ENCODE peak calls at places on chromosomes 6 and 20, in five cellular contexts. One of them, this sample, is unnamed.
A peak's percentile ranks its signal among the peaks of the same experiment; 100 is the strongest.

GRCh38 chr6:37101991-37102298 is 68.0 kb upstream of the PIM1 start:
- DNase-seq in pancreas: no peak
- DNase-seq in prostate gland: no peak
- DNase-seq in heart left ventricle: no peak
- DNase-seq in tibial artery: no peak
- DNase-seq in this sample: no peak

GRCh38 chr20:50980071-50980681 is 21.6 kb downstream of the MOCS3 start:
- DNase-seq in pancreas: no peak
- DNase-seq in prostate gland: no peak
- DNase-seq in heart left ventricle: no peak
- DNase-seq in tibial artery: no peak
- DNase-seq in this sample: peak; percentile 97

GRCh38 chr6:136077834-136078576 is 172.1 kb downstream of the MTFR2 start:
- DNase-seq in pancreas: no peak
- DNase-seq in prostate gland: no peak
- DNase-seq in heart left ventricle: no peak
- DNase-seq in tibial artery: no peak
- DNase-seq in this sample: peak; percentile 95

GRCh38 chr6:42166444-42167141 is 6.6 kb upstream of the GUCA1A start:
- DNase-seq in pancreas: no peak
- DNase-seq in prostate gland: peak; percentile 71
- DNase-seq in heart left ventricle: peak; percentile 58
- DNase-seq in tibial artery: peak; percentile 72
- DNase-seq in this sample: peak; percentile 81

GRCh38 chr6:157364705-157365104 is 16.3 kb upstream of the ZDHHC14 start:
- DNase-seq in pancreas: no peak
- DNase-seq in prostate gland: no peak
- DNase-seq in heart left ventricle: no peak
- DNase-seq in tibial artery: no peak
- DNase-seq in this sample: peak; percentile 13

GRCh38 chr20:4082406-4083102 is 67.2 kb upstream of the RNF24 start:
- DNase-seq in pancreas: no peak
- DNase-seq in prostate gland: no peak
- DNase-seq in heart left ventricle: peak; percentile 49
- DNase-seq in tibial artery: peak; percentile 74
- DNase-seq in this sample: peak; percentile 93

GRCh38 chr20:16619953-16620352 is 46.7 kb upstream of the KIF16B start:
- DNase-seq in pancreas: no peak
- DNase-seq in prostate gland: no peak
- DNase-seq in heart left ventricle: no peak
- DNase-seq in tibial artery: no peak
- DNase-seq in this sample: no peak

GRCh38 chr20:57426156-57426769 is 35.1 kb downstream of the RBM38 start:
- DNase-seq in pancreas: peak; percentile 37
- DNase-seq in prostate gland: no peak
- DNase-seq in heart left ventricle: no peak
- DNase-seq in tibial artery: no peak
- DNase-seq in this sample: no peak

GRCh38 chr6:9140181-9140580 is 704.8 kb upstream of the SLC35B3 start:
- DNase-seq in pancreas: peak; percentile 83
- DNase-seq in prostate gland: peak; percentile 62
- DNase-seq in heart left ventricle: no peak
- DNase-seq in tibial artery: no peak
- DNase-seq in this sample: no peak

GRCh38 chr6:111764238-111765182 is 108.7 kb downstream of the FYN start:
- DNase-seq in pancreas: no peak
- DNase-seq in prostate gland: no peak
- DNase-seq in heart left ventricle: no peak
- DNase-seq in tibial artery: no peak
- DNase-seq in this sample: peak; percentile 20

GRCh38 chr6:159121387-159121955 is 47.7 kb upstream of the FNDC1 start:
- DNase-seq in pancreas: no peak
- DNase-seq in prostate gland: no peak
- DNase-seq in heart left ventricle: no peak
- DNase-seq in tibial artery: no peak
- DNase-seq in this sample: no peak

GRCh38 chr6:167501831-167502385 is 177.0 kb downstream of the TTLL2 start:
- DNase-seq in pancreas: peak; percentile 82
- DNase-seq in prostate gland: peak; percentile 49
- DNase-seq in heart left ventricle: no peak
- DNase-seq in tibial artery: no peak
- DNase-seq in this sample: peak; percentile 29

GRCh38 chr20:21184810-21185209 is 58.9 kb downstream of the KIZ start:
- DNase-seq in pancreas: no peak
- DNase-seq in prostate gland: no peak
- DNase-seq in heart left ventricle: no peak
- DNase-seq in tibial artery: no peak
- DNase-seq in this sample: peak; percentile 81

GRCh38 chr6:11432713-11433450 is 104.7 kb upstream of the TMEM170B start:
- DNase-seq in pancreas: no peak
- DNase-seq in prostate gland: no peak
- DNase-seq in heart left ventricle: no peak
- DNase-seq in tibial artery: no peak
- DNase-seq in this sample: no peak

GRCh38 chr6:117505337-117505736 is 22.9 kb downstream of the DCBLD1 start:
- DNase-seq in pancreas: no peak
- DNase-seq in prostate gland: no peak
- DNase-seq in heart left ventricle: no peak
- DNase-seq in tibial artery: no peak
- DNase-seq in this sample: no peak

GRCh38 chr6:53986165-53986720 is 125.0 kb upstream of the MLIP start:
- DNase-seq in pancreas: no peak
- DNase-seq in prostate gland: peak; percentile 18
- DNase-seq in heart left ventricle: peak; percentile 31
- DNase-seq in tibial artery: no peak
- DNase-seq in this sample: peak; percentile 79

GRCh38 chr6:33985947-33986346 is 159.9 kb downstream of the GRM4 start:
- DNase-seq in pancreas: no peak
- DNase-seq in prostate gland: no peak
- DNase-seq in heart left ventricle: no peak
- DNase-seq in tibial artery: peak; percentile 5
- DNase-seq in this sample: no peak

GRCh38 chr6:6893701-6894100 is 214.1 kb upstream of the RREB1 start:
- DNase-seq in pancreas: no peak
- DNase-seq in prostate gland: no peak
- DNase-seq in heart left ventricle: no peak
- DNase-seq in tibial artery: no peak
- DNase-seq in this sample: no peak

GRCh38 chr6:132687306-132687705 is 26.5 kb downstream of the VNN1 start:
- DNase-seq in pancreas: no peak
- DNase-seq in prostate gland: no peak
- DNase-seq in heart left ventricle: no peak
- DNase-seq in tibial artery: no peak
- DNase-seq in this sample: no peak

GRCh38 chr20:24016560-24016959 is 28.0 kb upstream of the GGTLC1 start:
- DNase-seq in pancreas: no peak
- DNase-seq in prostate gland: no peak
- DNase-seq in heart left ventricle: no peak
- DNase-seq in tibial artery: no peak
- DNase-seq in this sample: no peak

GRCh38 chr20:63692436-63693078 is 3.9 kb upstream of the TNFRSF6B start:
- DNase-seq in pancreas: peak; percentile 76
- DNase-seq in prostate gland: no peak
- DNase-seq in heart left ventricle: no peak
- DNase-seq in tibial artery: peak; percentile 70
- DNase-seq in this sample: no peak

GRCh38 chr6:75402296-75402695 is 91.3 kb downstream of the FILIP1 start:
- DNase-seq in pancreas: no peak
- DNase-seq in prostate gland: no peak
- DNase-seq in heart left ventricle: peak; percentile 51
- DNase-seq in tibial artery: peak; percentile 73
- DNase-seq in this sample: no peak

GRCh38 chr6:105798057-105798456 is 288.1 kb upstream of the PRDM1 start:
- DNase-seq in pancreas: no peak
- DNase-seq in prostate gland: no peak
- DNase-seq in heart left ventricle: no peak
- DNase-seq in tibial artery: peak; percentile 69
- DNase-seq in this sample: peak; percentile 4

GRCh38 chr6:110492584-110492983 is 16.2 kb upstream of the SLC22A16 start:
- DNase-seq in pancreas: no peak
- DNase-seq in prostate gland: no peak
- DNase-seq in heart left ventricle: no peak
- DNase-seq in tibial artery: no peak
- DNase-seq in this sample: no peak

GRCh38 chr6:156933201-156934053 is 156.2 kb downstream of the ARID1B start:
- DNase-seq in pancreas: no peak
- DNase-seq in prostate gland: peak; percentile 65
- DNase-seq in heart left ventricle: no peak
- DNase-seq in tibial artery: no peak
- DNase-seq in this sample: peak; percentile 59

GRCh38 chr6:89239338-89239737 is 22.2 kb upstream of the GABRR1 start:
- DNase-seq in pancreas: no peak
- DNase-seq in prostate gland: no peak
- DNase-seq in heart left ventricle: no peak
- DNase-seq in tibial artery: no peak
- DNase-seq in this sample: no peak

GRCh38 chr6:135555550-135555949 is 58.0 kb upstream of the AHI1 start:
- DNase-seq in pancreas: no peak
- DNase-seq in prostate gland: no peak
- DNase-seq in heart left ventricle: no peak
- DNase-seq in tibial artery: no peak
- DNase-seq in this sample: no peak

GRCh38 chr6:53294095-53294494 is 54.7 kb downstream of the ELOVL5 start:
- DNase-seq in pancreas: no peak
- DNase-seq in prostate gland: no peak
- DNase-seq in heart left ventricle: no peak
- DNase-seq in tibial artery: no peak
- DNase-seq in this sample: peak; percentile 35

GRCh38 chr20:62294516-62294915 is 8.3 kb upstream of the ADRM1 start:
- DNase-seq in pancreas: peak; percentile 31
- DNase-seq in prostate gland: no peak
- DNase-seq in heart left ventricle: no peak
- DNase-seq in tibial artery: no peak
- DNase-seq in this sample: no peak

GRCh38 chr6:890995-891394 is 198.1 kb upstream of the EXOC2 start:
- DNase-seq in pancreas: no peak
- DNase-seq in prostate gland: no peak
- DNase-seq in heart left ventricle: no peak
- DNase-seq in tibial artery: no peak
- DNase-seq in this sample: no peak

GRCh38 chr6:890201-890600 is 197.3 kb upstream of the EXOC2 start:
- DNase-seq in pancreas: no peak
- DNase-seq in prostate gland: no peak
- DNase-seq in heart left ventricle: no peak
- DNase-seq in tibial artery: no peak
- DNase-seq in this sample: no peak

GRCh38 chr6:897561-898207 is 204.7 kb upstream of the EXOC2 start:
- DNase-seq in pancreas: no peak
- DNase-seq in prostate gland: no peak
- DNase-seq in heart left ventricle: no peak
- DNase-seq in tibial artery: no peak
- DNase-seq in this sample: no peak

GRCh38 chr6:894274-894673 is 201.3 kb upstream of the EXOC2 start:
- DNase-seq in pancreas: no peak
- DNase-seq in prostate gland: no peak
- DNase-seq in heart left ventricle: no peak
- DNase-seq in tibial artery: no peak
- DNase-seq in this sample: no peak
- TF ChIP-seq CTCF in pancreas: no peak
- TF ChIP-seq CTCF in prostate gland: no peak
- TF ChIP-seq CTCF in heart left ventricle: no peak
- TF ChIP-seq CTCF in tibial artery: no peak
- TF ChIP-seq CTCF in this sample: no peak

GRCh38 chr6:144878577-144878976 is 593.4 kb downstream of the UTRN start:
- DNase-seq in pancreas: no peak
- DNase-seq in prostate gland: no peak
- DNase-seq in heart left ventricle: no peak
- DNase-seq in tibial artery: no peak
- DNase-seq in this sample: no peak
- H3K36me3 ChIP-seq in pancreas: no peaks in the 10 kb centered on the region
- H3K36me3 ChIP-seq in prostate gland: no peaks in the 10 kb centered on the region
- H3K36me3 ChIP-seq in heart left ventricle: no peaks in the 10 kb centered on the region
- H3K36me3 ChIP-seq in tibial artery: no peaks in the 10 kb centered on the region
- H3K36me3 ChIP-seq in this sample: no peaks in the 10 kb centered on the region

DNA sequence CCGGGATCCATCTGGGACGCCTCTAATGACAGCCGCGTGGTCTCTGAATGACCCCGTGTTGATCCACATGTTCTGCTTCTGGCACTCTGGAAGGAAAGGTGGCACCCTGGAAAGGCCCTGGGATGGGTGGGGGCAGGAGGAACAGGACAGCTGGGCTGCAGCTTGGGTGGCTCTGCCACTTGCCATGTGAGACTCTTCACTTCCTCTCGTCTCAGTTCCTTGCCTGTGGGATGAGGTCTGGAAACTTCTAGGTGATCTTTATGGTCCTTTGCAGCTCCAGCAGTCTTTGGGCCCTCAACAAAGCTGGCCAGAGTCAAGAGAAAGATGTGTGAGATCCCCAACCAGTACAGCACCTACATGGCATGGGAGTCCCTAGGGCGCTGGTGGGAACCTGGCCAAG is 26.5 kb downstream of the PPP1R3G start:
- DNase-seq in pancreas: no peak
- DNase-seq in prostate gland: no peak
- DNase-seq in heart left ventricle: no peak
- DNase-seq in tibial artery: no peak
- DNase-seq in this sample: no peak
- H3K4me1 ChIP-seq in pancreas: no peaks in the 10 kb centered on the region
- H3K4me1 ChIP-seq in prostate gland: no peaks in the 10 kb centered on the region
- H3K4me1 ChIP-seq in heart left ventricle: no peaks in the 10 kb centered on the region
- H3K4me1 ChIP-seq in tibial artery: no peaks in the 10 kb centered on the region
- H3K4me1 ChIP-seq in this sample: peaks cover 19% of the 10 kb centered on the region

GRCh38 chr20:34985439-34986310 is 30.0 kb downstream of the MYH7B start:
- DNase-seq in pancreas: peak; percentile 58
- DNase-seq in prostate gland: no peak
- DNase-seq in heart left ventricle: no peak
- DNase-seq in tibial artery: no peak
- DNase-seq in this sample: no peak

GRCh38 chr20:34983089-34983820 is 27.6 kb downstream of the MYH7B start:
- DNase-seq in pancreas: no peak
- DNase-seq in prostate gland: no peak
- DNase-seq in heart left ventricle: no peak
- DNase-seq in tibial artery: no peak
- DNase-seq in this sample: no peak

GRCh38 chr20:34983995-34984735 is 28.5 kb downstream of the MYH7B start:
- DNase-seq in pancreas: peak; percentile 43
- DNase-seq in prostate gland: no peak
- DNase-seq in heart left ventricle: no peak
- DNase-seq in tibial artery: no peak
- DNase-seq in this sample: no peak

GRCh38 chr20:34986311-34987287 is 30.9 kb downstream of the MYH7B start:
- DNase-seq in pancreas: peak; percentile 47
- DNase-seq in prostate gland: no peak
- DNase-seq in heart left ventricle: no peak
- DNase-seq in tibial artery: no peak
- DNase-seq in this sample: no peak

DNA sequence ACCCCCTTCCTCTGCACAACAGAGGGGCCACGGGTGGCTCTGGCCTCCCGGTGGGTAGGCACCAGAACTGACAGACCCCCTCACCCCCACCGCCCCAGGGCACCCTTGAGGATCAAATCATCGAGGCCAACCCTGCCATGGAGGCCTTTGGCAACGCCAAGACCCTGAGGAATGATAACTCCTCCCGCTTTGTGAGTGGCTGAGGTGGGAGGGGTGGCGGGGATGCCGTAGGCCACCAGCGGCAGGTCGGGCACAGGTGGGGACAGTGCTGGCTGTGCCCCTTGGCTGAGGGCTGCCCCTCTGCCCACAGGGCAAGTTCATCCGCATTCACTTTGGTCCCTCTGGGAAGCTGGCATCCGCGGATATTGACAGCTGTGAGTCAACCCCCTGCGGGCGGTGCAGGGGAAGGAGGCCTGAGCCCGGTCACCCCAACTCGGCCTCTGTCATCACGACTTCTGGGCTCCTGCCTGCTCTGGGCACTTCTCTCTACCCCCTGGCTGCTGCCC is 29.1 kb downstream of the MYH7B start:
- DNase-seq in pancreas: peak; percentile 59
- DNase-seq in prostate gland: no peak
- DNase-seq in heart left ventricle: no peak
- DNase-seq in tibial artery: no peak
- DNase-seq in this sample: no peak
- TF ChIP-seq CTCF in pancreas: no peak
- TF ChIP-seq CTCF in prostate gland: no peak
- TF ChIP-seq CTCF in heart left ventricle: no peak
- TF ChIP-seq CTCF in tibial artery: no peak
- TF ChIP-seq CTCF in this sample: no peak

This sample was measured in cardiac muscle cell.